ENCODE peak calls at places on chromosome 7, in four cellular contexts. One of them, this sample, is unnamed.
A peak's percentile ranks its signal among the peaks of the same experiment; 100 is the strongest.

GRCh38 chr7:48246073-48246472 is 74.8 kb downstream of the ABCA13 start:
- DNase-seq in iris pigment epithelial cell: peak; percentile 3
- DNase-seq in neuronal stem cell: no peak
- DNase-seq in endothelial cell of umbilical vein: peak; percentile 3
- DNase-seq in this sample: no peak

GRCh38 chr7:6266699-6267098 is 5.7 kb downstream of the CYTH3 start:
- DNase-seq in iris pigment epithelial cell: no peak
- DNase-seq in neuronal stem cell: no peak
- DNase-seq in endothelial cell of umbilical vein: no peak
- DNase-seq in this sample: no peak

GRCh38 chr7:7265676-7266075 is 83.3 kb downstream of the C1GALT1 start:
- DNase-seq in iris pigment epithelial cell: no peak
- DNase-seq in neuronal stem cell: no peak
- DNase-seq in endothelial cell of umbilical vein: no peak
- DNase-seq in this sample: no peak

GRCh38 chr7:102106625-102107024 is 180.0 kb upstream of the SH2B2 start:
- DNase-seq in iris pigment epithelial cell: no peak
- DNase-seq in neuronal stem cell: no peak
- DNase-seq in endothelial cell of umbilical vein: no peak
- DNase-seq in this sample: no peak

GRCh38 chr7:149144996-149145850 is 2.0 kb upstream of the ZNF398 start:
- DNase-seq in iris pigment epithelial cell: peak; percentile 20
- DNase-seq in neuronal stem cell: no peak
- DNase-seq in endothelial cell of umbilical vein: no peak
- DNase-seq in this sample: peak; percentile 16

GRCh38 chr7:101953248-101953819 is 135.9 kb downstream of the CUX1 start:
- DNase-seq in iris pigment epithelial cell: peak; percentile 94
- DNase-seq in neuronal stem cell: no peak
- DNase-seq in endothelial cell of umbilical vein: no peak
- DNase-seq in this sample: no peak

GRCh38 chr7:94244760-94245159 is 149.9 kb upstream of the COL1A2 start:
- DNase-seq in iris pigment epithelial cell: peak; percentile 42
- DNase-seq in neuronal stem cell: no peak
- DNase-seq in endothelial cell of umbilical vein: peak; percentile 25
- DNase-seq in this sample: no peak

GRCh38 chr7:1109581-1110310 is 21.8 kb downstream of the GPER1 start:
- DNase-seq in iris pigment epithelial cell: no peak
- DNase-seq in neuronal stem cell: no peak
- DNase-seq in endothelial cell of umbilical vein: no peak
- DNase-seq in this sample: no peak

GRCh38 chr7:30744075-30744417 is 7.9 kb upstream of the INMT start:
- DNase-seq in iris pigment epithelial cell: no peak
- DNase-seq in neuronal stem cell: no peak
- DNase-seq in endothelial cell of umbilical vein: no peak
- DNase-seq in this sample: no peak

This sample was measured in neural progenitor cell.